ENCODE peak calls at places on chromosomes 5 and 9, in four cellular contexts. J is kidney epithelial cell; I is activated CD4-positive, alpha-beta T cell treated with anti-CD3 and anti-CD28 coated beads for 24 hours; K is activated naive CD4-positive, alpha-beta T cell treated with anti-CD3 and anti-CD28 coated beads for 36 hours. S is an unnamed sample.

GRCh38 chr5:151363673-151364072 is 16.3 kb upstream of the SLC36A2 start:
- DNase-seq in J (no peak), I (no peak), K (no peak), S (no peak)

GRCh38 chr5:135866044-135866443 is 29.6 kb downstream of the IL9 start:
- DNase-seq in J (no peak), I (no peak), K (no peak), S (no peak)

GRCh38 chr5:179530069-179530998 is 20.0 kb upstream of the RUFY1 start:
- DNase-seq in J (no peak), I (peak; percentile 41), K (peak; percentile 78), S (peak; percentile 62)

GRCh38 chr9:88777498-88778312 is 213.6 kb upstream of the S1PR3 start:
- DNase-seq in J (no peak), I (no peak), K (no peak), S (peak; percentile 19)

GRCh38 chr9:135969064-135969683 is 8.0 kb upstream of the UBAC1 start:
- DNase-seq in J (no peak), I (no peak), K (no peak), S (no peak)

GRCh38 chr5:56814361-56814962 is 887 bp upstream of the MAP3K1 start:
- DNase-seq in J (no peak), I (no peak), K (peak; percentile 40), S (no peak)

GRCh38 chr9:132878695-132879064 is at the start of gene SPACA9:
- DNase-seq in J (no peak), I (no peak), K (peak; percentile 24), S (peak; percentile 21)

GRCh38 chr9:18404482-18405029 is 69.4 kb upstream of the ADAMTSL1 start:
- DNase-seq in J (no peak), I (no peak), K (no peak), S (no peak)

GRCh38 chr5:42889311-42889933 is 77.7 kb upstream of the SELENOP start:
- DNase-seq in J (peak; percentile 14), I (peak; percentile 43), K (peak; percentile 86), S (peak; percentile 74)

GRCh38 chr9:34170252-34170915 is 8.5 kb upstream of the UBAP1 start:
- DNase-seq in J (no peak), I (no peak), K (no peak), S (no peak)

GRCh38 chr9:131485728-131486381 is 16.9 kb upstream of the POMT1 start:
- DNase-seq in J (no peak), I (no peak), K (no peak), S (no peak)

GRCh38 chr9:109534151-109534550 is 36.0 kb upstream of the PTPN3 start:
- DNase-seq in J (no peak), I (no peak), K (no peak), S (no peak)

GRCh38 chr9:115134941-115135340 is 17.0 kb upstream of the TNC start:
- DNase-seq in J (no peak), I (no peak), K (no peak), S (no peak)

GRCh38 chr5:38536968-38537367 is 19.5 kb downstream of the LIFR start:
- DNase-seq in J (no peak), I (no peak), K (no peak), S (no peak)

GRCh38 chr5:35031276-35031675 is 16.5 kb downstream of the AGXT2 start:
- DNase-seq in J (peak; percentile 84), I (no peak), K (no peak), S (no peak)

GRCh38 chr5:1392801-1393565 is 48.1 kb upstream of the CLPTM1L start:
- DNase-seq in J (no peak), I (no peak), K (no peak), S (no peak)

GRCh38 chr5:53167836-53168235 is 58.3 kb upstream of the MOCS2 start:
- DNase-seq in J (no peak), I (no peak), K (no peak), S (no peak)

GRCh38 chr9:77507212-77507961 is 140.7 kb downstream of the GNA14 start:
- DNase-seq in J (no peak), I (no peak), K (no peak), S (no peak)

GRCh38 chr9:134053401-134053871 is 14.4 kb downstream of the BRD3 start:
- DNase-seq in J (no peak), I (no peak), K (no peak), S (no peak)

GRCh38 chr5:137186759-137187461 is 312.2 kb downstream of the SPOCK1 start:
- DNase-seq in J (no peak), I (no peak), K (no peak), S (no peak)

GRCh38 chr9:35800530-35800929 is 9.1 kb downstream of the NPR2 start:
- DNase-seq in J (no peak), I (no peak), K (no peak), S (no peak)

GRCh38 chr5:115372121-115372520 is 75.7 kb upstream of the CCDC112 start:
- DNase-seq in J (peak; percentile 45), I (no peak), K (no peak), S (no peak)